ENCODE peak calls at places on chromosomes 5 and 9, in six cellular contexts. L, J, N, E, G and P are unnamed samples.

GRCh38 chr5:43401827-43402226 is 10.4 kb downstream of the CCL28 start:
- DNase-seq in L (no peak), J (peak), N (peak), E (peak), G (no peak), P (peak)

GRCh38 chr9:116151966-116152381 is 1.6 kb upstream of the PAPPA start:
- DNase-seq in L (no peak), J (no peak), N (no peak), E (no peak), G (no peak), P (no peak)

GRCh38 chr5:82164109-82164956 is 113.8 kb downstream of the RPS23 start:
- DNase-seq in L (no peak), J (no peak), N (no peak), E (no peak), G (no peak), P (no peak)

GRCh38 chr5:78905084-78905938 is 79.8 kb downstream of the ARSB start:
- DNase-seq in L (no peak), J (no peak), N (no peak), E (no peak), G (peak), P (peak)

GRCh38 chr5:177303925-177304391 is 359 bp downstream of the PRELID1 start:
- DNase-seq in L (no peak), J (peak), N (no peak), E (peak), G (no peak), P (no peak)

GRCh38 chr5:369151-369939 is 47.8 kb downstream of the AHRR start:
- DNase-seq in L (peak), J (no peak), N (no peak), E (no peak), G (peak), P (no peak)

GRCh38 chr5:160097981-160098380 is 21.3 kb downstream of the PWWP2A start:
- DNase-seq in L (no peak), J (no peak), N (no peak), E (no peak), G (no peak), P (no peak)

GRCh38 chr9:82582693-82583092 is 480.2 kb downstream of the RASEF start:
- DNase-seq in L (no peak), J (no peak), N (no peak), E (no peak), G (no peak), P (no peak)

GRCh38 chr9:79977510-79978197 is 405.9 kb downstream of the TLE4 start:
- DNase-seq in L (no peak), J (no peak), N (no peak), E (no peak), G (no peak), P (no peak)

GRCh38 chr5:14035859-14036440 is 91.5 kb upstream of the DNAH5 start:
- DNase-seq in L (no peak), J (no peak), N (peak), E (no peak), G (no peak), P (no peak)

GRCh38 chr5:89218364-89218763 is 335.4 kb upstream of the MEF2C start:
- DNase-seq in L (no peak), J (no peak), N (no peak), E (no peak), G (no peak), P (no peak)

GRCh38 chr5:76586531-76586930 is 36.7 kb downstream of the F2RL2 start:
- DNase-seq in L (no peak), J (no peak), N (no peak), E (no peak), G (no peak), P (no peak)

GRCh38 chr5:76585783-76586217 is 37.4 kb downstream of the F2RL2 start:
- DNase-seq in L (no peak), J (no peak), N (no peak), E (no peak), G (no peak), P (no peak)

GRCh38 chr5:76591366-76591765 is 31.8 kb downstream of the F2RL2 start:
- DNase-seq in L (no peak), J (no peak), N (no peak), E (no peak), G (no peak), P (no peak)

GRCh38 chr5:76592692-76593091 is 30.5 kb downstream of the F2RL2 start:
- DNase-seq in L (no peak), J (no peak), N (no peak), E (no peak), G (no peak), P (no peak)

GRCh38 chr5:76590027-76590426 is 33.2 kb downstream of the F2RL2 start:
- DNase-seq in L (no peak), J (no peak), N (no peak), E (no peak), G (peak), P (no peak)
- TF ChIP-seq GABPA in L (no peak), J (no peak), N (no peak), E (no peak), G (peak), P (no peak)

DNA sequence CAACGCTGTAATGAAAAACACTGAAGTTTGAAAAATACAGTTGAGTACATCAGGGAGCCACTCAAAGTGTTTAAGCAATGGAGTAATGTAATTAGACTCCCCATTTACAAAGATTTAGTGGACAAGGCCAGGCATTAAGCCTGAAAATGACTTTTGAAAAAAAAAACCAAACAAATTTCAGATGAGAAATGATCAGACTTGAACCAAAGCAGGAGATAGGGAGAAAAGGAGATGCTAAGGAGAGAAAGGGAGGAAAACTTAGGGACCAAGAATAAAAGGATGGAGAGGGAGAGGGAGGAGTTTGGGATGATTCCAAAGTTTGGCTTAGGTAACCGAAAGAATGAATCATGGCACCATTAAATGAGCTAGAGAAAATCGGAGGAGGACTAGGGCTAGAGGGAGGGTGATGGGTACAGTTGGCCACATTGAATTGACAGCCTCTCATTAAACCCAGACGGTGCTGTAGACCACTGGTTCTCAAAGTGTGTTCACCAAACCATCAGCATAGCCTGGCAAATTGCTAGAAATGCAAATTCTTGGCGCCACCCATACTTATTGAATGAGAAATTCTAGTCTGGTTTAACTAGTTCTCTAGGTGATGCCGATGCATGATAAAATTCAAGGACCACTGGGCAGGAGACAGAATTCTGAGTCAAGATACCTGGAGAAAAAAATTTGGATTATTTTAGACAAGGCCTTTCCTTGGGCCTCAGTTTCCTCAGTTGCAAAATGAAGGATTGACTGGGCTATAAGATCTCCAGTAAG is 6.2 kb upstream of the CPEB4 start:
- DNase-seq in L (no peak), J (no peak), N (no peak), E (no peak), G (no peak), P (no peak)
- TF ChIP-seq GABPA in L (no peak), J (no peak), N (no peak), E (no peak), G (no peak), P (no peak)

GRCh38 chr5:38420246-38420645 is 136.2 kb downstream of the LIFR start:
- DNase-seq in L (no peak), J (no peak), N (no peak), E (no peak), G (no peak), P (no peak)
- TF ChIP-seq GABPA in L (no peak), J (no peak), N (no peak), E (no peak), G (no peak), P (no peak)

DNA sequence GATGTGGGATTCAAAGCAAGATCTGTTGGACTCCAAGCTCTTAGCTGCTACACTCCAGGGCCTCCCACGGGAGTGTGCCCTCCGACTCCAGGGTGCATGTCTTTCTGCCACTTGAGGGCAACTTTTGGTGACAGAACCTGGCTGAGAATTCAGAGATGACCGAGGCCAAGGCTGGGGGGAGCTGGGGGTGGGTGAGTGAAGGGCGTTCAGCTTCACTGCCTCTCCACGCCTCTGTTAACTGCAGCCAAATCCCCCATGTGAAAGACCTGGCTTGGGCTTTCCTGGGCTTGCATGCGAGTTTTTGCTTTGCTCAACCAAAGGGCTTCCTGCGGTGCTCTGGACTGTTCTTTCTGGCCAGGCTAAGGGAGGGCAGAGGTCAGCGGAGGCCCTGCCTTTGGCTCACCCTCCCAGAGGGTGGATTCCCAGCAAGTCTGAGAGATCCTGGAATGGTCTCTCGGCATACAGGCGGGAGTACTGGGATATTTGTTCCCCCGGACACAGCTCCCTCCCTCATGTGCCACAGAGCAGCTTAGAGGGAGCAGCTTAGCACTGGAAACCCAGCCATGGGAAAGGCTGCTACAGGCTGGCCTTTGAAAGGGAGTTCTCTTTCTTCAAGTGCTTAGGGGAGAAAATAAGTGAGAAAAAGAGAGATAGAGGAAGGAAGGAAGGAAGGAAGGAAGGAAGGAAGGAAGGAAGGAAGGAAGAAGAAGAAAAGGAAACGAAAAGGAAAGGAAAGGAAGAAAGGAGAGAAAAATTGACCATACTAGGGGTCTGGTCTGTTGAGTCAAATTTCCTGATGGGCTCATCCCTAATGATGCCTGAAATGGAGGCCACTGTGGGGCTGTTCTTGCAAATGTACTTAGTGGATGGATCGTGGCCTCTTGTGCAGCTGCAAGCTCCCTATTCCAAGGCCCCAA is 158.8 kb downstream of the FGF18 start:
- DNase-seq in L (no peak), J (no peak), N (no peak), E (no peak), G (no peak), P (no peak)
- TF ChIP-seq GABPA in L (no peak), J (no peak), N (no peak), E (no peak), G (no peak), P (no peak)

DNA sequence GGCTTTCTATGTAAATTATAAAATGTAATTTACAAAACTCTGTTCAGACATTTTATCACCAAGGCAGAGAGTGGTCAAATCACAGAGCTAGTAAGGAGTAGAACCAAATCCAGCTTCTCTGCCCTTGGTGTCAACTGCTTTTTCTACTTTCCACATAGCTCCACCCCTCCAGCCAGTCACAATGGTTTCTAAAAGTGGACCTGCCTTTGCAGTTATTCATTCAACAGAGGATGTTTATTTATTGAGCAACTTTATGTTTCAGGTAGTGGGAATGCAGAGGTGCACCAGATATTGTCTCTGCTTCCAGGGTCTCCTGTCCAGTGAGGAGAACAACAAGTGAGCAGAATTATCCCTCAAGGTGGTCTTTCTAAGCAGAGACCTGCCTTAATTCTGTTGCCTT is 17.4 kb upstream of the PDCD1LG2 start:
- DNase-seq in L (no peak), J (no peak), N (peak), E (no peak), G (no peak), P (no peak)
- TF ChIP-seq GABPA in L (no peak), J (no peak), N (no peak), E (no peak), G (no peak), P (no peak)

GRCh38 chr5:142717582-142718215 is 31.8 kb upstream of the FGF1 start:
- DNase-seq in L (no peak), J (peak), N (peak), E (peak), G (no peak), P (peak)

GRCh38 chr5:142713151-142713706 is 27.3 kb upstream of the FGF1 start:
- DNase-seq in L (peak), J (peak), N (peak), E (peak), G (peak), P (peak)

GRCh38 chr5:142719836-142720330 is 34.0 kb upstream of the FGF1 start:
- DNase-seq in L (no peak), J (no peak), N (no peak), E (no peak), G (no peak), P (no peak)

GRCh38 chr5:142715291-142715690 is 29.4 kb upstream of the FGF1 start:
- DNase-seq in L (no peak), J (no peak), N (no peak), E (no peak), G (no peak), P (no peak)

GRCh38 chr5:142716963-142717362 is 31.1 kb upstream of the FGF1 start:
- DNase-seq in L (no peak), J (peak), N (peak), E (peak), G (no peak), P (peak)
- TF ChIP-seq GABPA in L (no peak), J (no peak), N (no peak), E (no peak), G (no peak), P (no peak)

GRCh38 chr9:126532019-126532462 is 81.7 kb upstream of the LMX1B start:
- DNase-seq in L (no peak), J (no peak), N (no peak), E (peak), G (no peak), P (peak)
- TF ChIP-seq GABPA in L (no peak), J (no peak), N (no peak), E (no peak), G (no peak), P (no peak)